ENCODE peak calls at places on chromosomes 1 and 21, in eight cellular contexts. One of them, this sample, is unnamed.

GRCh38 chr21:20260124-20260523 is 738.1 kb upstream of the NCAM2 start:
- DNase-seq in Calu3: no peak
- DNase-seq in uterus: no peak
- DNase-seq in progenitor cell of endocrine pancreas: no peak
- DNase-seq in AG04449: no peak
- DNase-seq in omental fat pad: no peak
- DNase-seq in psoas muscle: no peak
- DNase-seq in astrocyte of the spinal cord: no peak
- DNase-seq in this sample: no peak

GRCh38 chr1:20265243-20265642 is 25.4 kb upstream of the VWA5B1 start:
- DNase-seq in omental fat pad: no peak
- DNase-seq in uterus: no peak
- DNase-seq in Calu3: no peak
- DNase-seq in psoas muscle: no peak
- DNase-seq in astrocyte of the spinal cord: peak
- DNase-seq in AG04449: no peak
- DNase-seq in progenitor cell of endocrine pancreas: no peak
- DNase-seq in this sample: no peak

GRCh38 chr1:207004931-207005830 is 27.4 kb downstream of the C1orf116 start:
- DNase-seq in astrocyte of the spinal cord: peak
- DNase-seq in AG04449: no peak
- DNase-seq in progenitor cell of endocrine pancreas: no peak
- DNase-seq in Calu3: peak
- DNase-seq in omental fat pad: no peak
- DNase-seq in psoas muscle: no peak
- DNase-seq in uterus: no peak
- DNase-seq in this sample: no peak

GRCh38 chr1:41728403-41729202 is 190.1 kb downstream of the HIVEP3 start:
- DNase-seq in uterus: no peak
- DNase-seq in progenitor cell of endocrine pancreas: no peak
- DNase-seq in psoas muscle: no peak
- DNase-seq in AG04449: no peak
- DNase-seq in Calu3: no peak
- DNase-seq in astrocyte of the spinal cord: no peak
- DNase-seq in omental fat pad: no peak
- DNase-seq in this sample: no peak

GRCh38 chr1:91846007-91846620 is 39.8 kb downstream of the TGFBR3 start:
- DNase-seq in AG04449: no peak
- DNase-seq in omental fat pad: no peak
- DNase-seq in astrocyte of the spinal cord: peak
- DNase-seq in Calu3: peak
- DNase-seq in progenitor cell of endocrine pancreas: no peak
- DNase-seq in psoas muscle: no peak
- DNase-seq in uterus: peak
- DNase-seq in this sample: no peak

GRCh38 chr1:109131059-109131458 is 17.1 kb downstream of the ELAPOR1 start:
- DNase-seq in Calu3: no peak
- DNase-seq in psoas muscle: no peak
- DNase-seq in uterus: no peak
- DNase-seq in progenitor cell of endocrine pancreas: no peak
- DNase-seq in AG04449: no peak
- DNase-seq in astrocyte of the spinal cord: no peak
- DNase-seq in omental fat pad: no peak
- DNase-seq in this sample: no peak

GRCh38 chr1:193083365-193084088 is 21.7 kb downstream of the GLRX2 start:
- DNase-seq in uterus: no peak
- DNase-seq in omental fat pad: no peak
- DNase-seq in psoas muscle: no peak
- DNase-seq in progenitor cell of endocrine pancreas: no peak
- DNase-seq in Calu3: no peak
- DNase-seq in AG04449: no peak
- DNase-seq in astrocyte of the spinal cord: no peak
- DNase-seq in this sample: no peak

GRCh38 chr1:150280138-150280707 is 2.1 kb upstream of the CIART start:
- DNase-seq in progenitor cell of endocrine pancreas: no peak
- DNase-seq in uterus: no peak
- DNase-seq in Calu3: no peak
- DNase-seq in omental fat pad: no peak
- DNase-seq in astrocyte of the spinal cord: no peak
- DNase-seq in psoas muscle: no peak
- DNase-seq in AG04449: no peak
- DNase-seq in this sample: no peak

GRCh38 chr1:169692766-169693460 is 18.5 kb downstream of the SELL start:
- DNase-seq in Calu3: no peak
- DNase-seq in omental fat pad: no peak
- DNase-seq in progenitor cell of endocrine pancreas: no peak
- DNase-seq in uterus: no peak
- DNase-seq in AG04449: no peak
- DNase-seq in astrocyte of the spinal cord: no peak
- DNase-seq in psoas muscle: no peak
- DNase-seq in this sample: no peak

GRCh38 chr21:30831194-30831765 is 1.7 kb upstream of the KRTAP7-1 start:
- DNase-seq in AG04449: no peak
- DNase-seq in progenitor cell of endocrine pancreas: no peak
- DNase-seq in Calu3: no peak
- DNase-seq in omental fat pad: no peak
- DNase-seq in psoas muscle: no peak
- DNase-seq in astrocyte of the spinal cord: no peak
- DNase-seq in uterus: no peak
- DNase-seq in this sample: no peak

DNA sequence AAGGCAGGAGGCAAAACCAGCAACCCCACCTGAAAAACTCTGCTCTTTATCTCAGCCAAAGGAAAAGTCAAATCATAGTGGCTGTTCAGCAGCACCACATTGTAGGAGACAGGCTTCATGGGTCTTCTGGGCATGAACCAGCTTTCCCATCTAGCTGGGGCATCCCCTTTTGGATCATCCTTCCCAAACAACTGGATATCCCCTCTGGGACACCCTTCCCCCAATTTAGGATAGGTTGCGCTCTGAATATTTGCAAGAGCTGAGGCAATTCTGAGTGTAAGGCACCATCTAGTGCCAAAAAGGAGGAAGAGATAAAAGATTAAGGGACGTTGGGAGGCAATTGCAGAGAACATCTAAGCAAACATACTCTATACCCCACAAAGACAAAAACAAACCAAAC is 295.8 kb downstream of the MATN1 start:
- DNase-seq in omental fat pad: no peak
- DNase-seq in astrocyte of the spinal cord: no peak
- DNase-seq in progenitor cell of endocrine pancreas: no peak
- DNase-seq in AG04449: no peak
- DNase-seq in Calu3: no peak
- DNase-seq in uterus: no peak
- DNase-seq in psoas muscle: no peak
- DNase-seq in this sample: no peak
- TF ChIP-seq CTCF in omental fat pad: no peak
- TF ChIP-seq CTCF in astrocyte of the spinal cord: no peak
- TF ChIP-seq CTCF in progenitor cell of endocrine pancreas: no peak
- TF ChIP-seq CTCF in AG04449: no peak
- TF ChIP-seq CTCF in Calu3: no peak
- TF ChIP-seq CTCF in uterus: no peak
- TF ChIP-seq CTCF in psoas muscle: no peak
- TF ChIP-seq CTCF in this sample: no peak

GRCh38 chr1:155300553-155301329 is 497 bp downstream of the PKLR start:
- DNase-seq in progenitor cell of endocrine pancreas: no peak
- DNase-seq in astrocyte of the spinal cord: no peak
- DNase-seq in uterus: no peak
- DNase-seq in AG04449: no peak
- DNase-seq in omental fat pad: no peak
- DNase-seq in Calu3: no peak
- DNase-seq in psoas muscle: no peak
- DNase-seq in this sample: no peak
- TF ChIP-seq CTCF in progenitor cell of endocrine pancreas: no peak
- TF ChIP-seq CTCF in astrocyte of the spinal cord: no peak
- TF ChIP-seq CTCF in uterus: no peak
- TF ChIP-seq CTCF in AG04449: no peak
- TF ChIP-seq CTCF in omental fat pad: no peak
- TF ChIP-seq CTCF in Calu3: no peak
- TF ChIP-seq CTCF in psoas muscle: no peak
- TF ChIP-seq CTCF in this sample: no peak

GRCh38 chr1:15583016-15583706 is 1.7 kb downstream of the AGMAT start:
- DNase-seq in psoas muscle: no peak
- DNase-seq in progenitor cell of endocrine pancreas: no peak
- DNase-seq in astrocyte of the spinal cord: no peak
- DNase-seq in omental fat pad: no peak
- DNase-seq in AG04449: no peak
- DNase-seq in Calu3: no peak
- DNase-seq in uterus: no peak
- DNase-seq in this sample: no peak

GRCh38 chr1:15578921-15579682 is 5.7 kb downstream of the AGMAT start:
- DNase-seq in progenitor cell of endocrine pancreas: no peak
- DNase-seq in psoas muscle: no peak
- DNase-seq in Calu3: no peak
- DNase-seq in astrocyte of the spinal cord: no peak
- DNase-seq in uterus: no peak
- DNase-seq in AG04449: no peak
- DNase-seq in omental fat pad: no peak
- DNase-seq in this sample: no peak

GRCh38 chr1:15579683-15580047 is 5.2 kb downstream of the AGMAT start:
- DNase-seq in Calu3: no peak
- DNase-seq in progenitor cell of endocrine pancreas: no peak
- DNase-seq in psoas muscle: no peak
- DNase-seq in uterus: no peak
- DNase-seq in astrocyte of the spinal cord: no peak
- DNase-seq in omental fat pad: no peak
- DNase-seq in AG04449: no peak
- DNase-seq in this sample: no peak

DNA sequence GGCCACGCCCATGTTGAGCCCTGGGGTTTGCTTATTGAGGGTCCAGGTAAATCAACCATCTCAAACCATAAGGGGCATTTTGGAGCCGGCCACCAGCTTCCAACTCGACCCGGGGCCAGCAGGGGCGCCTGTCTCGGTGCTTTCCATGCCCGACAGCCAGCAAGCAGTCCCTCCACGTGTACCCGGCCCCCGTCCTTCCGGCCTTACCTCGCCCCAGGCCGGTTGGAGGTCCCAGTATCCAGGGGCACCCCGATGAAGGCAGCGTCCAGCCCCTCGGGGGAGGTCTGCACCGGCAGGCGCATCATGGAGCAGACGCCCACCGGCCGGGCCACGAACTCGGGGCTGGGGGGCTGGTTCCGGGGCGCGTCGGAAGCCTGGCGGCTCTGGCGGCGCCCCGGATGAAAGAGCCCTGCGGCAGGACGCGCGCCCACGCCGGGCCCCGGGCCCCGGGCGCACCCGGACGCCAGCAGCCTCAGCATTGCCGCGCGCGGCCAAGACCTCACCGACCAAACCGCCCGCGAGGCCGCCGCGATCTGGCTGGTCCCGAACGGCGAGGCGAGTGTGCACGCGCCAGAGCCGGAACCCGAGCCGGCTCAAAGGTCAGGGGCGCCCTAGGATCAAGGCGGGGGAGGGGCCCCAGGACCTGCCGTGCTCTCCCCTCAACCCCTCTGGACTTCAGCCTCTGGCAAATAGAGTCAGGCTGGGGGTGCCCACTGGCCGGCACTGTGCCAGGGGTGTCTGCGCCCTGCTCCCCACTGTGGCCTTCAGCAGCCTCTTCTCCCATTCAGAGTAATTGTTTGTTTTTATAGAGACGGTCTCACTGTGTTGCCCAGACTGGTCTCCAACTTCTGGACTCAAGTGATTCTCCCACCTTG is at the start of gene AGMAT:
- DNase-seq in psoas muscle: peak
- DNase-seq in progenitor cell of endocrine pancreas: peak
- DNase-seq in astrocyte of the spinal cord: no peak
- DNase-seq in Calu3: peak
- DNase-seq in AG04449: no peak
- DNase-seq in omental fat pad: no peak
- DNase-seq in uterus: no peak
- DNase-seq in this sample: peak
- TF ChIP-seq CTCF in psoas muscle: peak
- TF ChIP-seq CTCF in progenitor cell of endocrine pancreas: peak
- TF ChIP-seq CTCF in astrocyte of the spinal cord: peak
- TF ChIP-seq CTCF in Calu3: peak
- TF ChIP-seq CTCF in AG04449: peak
- TF ChIP-seq CTCF in omental fat pad: no peak
- TF ChIP-seq CTCF in uterus: no peak
- TF ChIP-seq CTCF in this sample: no peak

GRCh38 chr1:87333692-87334347 is 5.1 kb downstream of the LMO4 start:
- DNase-seq in psoas muscle: no peak
- DNase-seq in Calu3: no peak
- DNase-seq in progenitor cell of endocrine pancreas: no peak
- DNase-seq in AG04449: no peak
- DNase-seq in uterus: no peak
- DNase-seq in astrocyte of the spinal cord: no peak
- DNase-seq in omental fat pad: no peak
- DNase-seq in this sample: no peak

GRCh38 chr1:87336623-87337067 is 8.0 kb downstream of the LMO4 start:
- DNase-seq in progenitor cell of endocrine pancreas: no peak
- DNase-seq in omental fat pad: no peak
- DNase-seq in psoas muscle: no peak
- DNase-seq in uterus: no peak
- DNase-seq in Calu3: no peak
- DNase-seq in AG04449: no peak
- DNase-seq in astrocyte of the spinal cord: no peak
- DNase-seq in this sample: no peak

GRCh38 chr1:87337606-87338005 is 8.9 kb downstream of the LMO4 start:
- DNase-seq in psoas muscle: no peak
- DNase-seq in AG04449: no peak
- DNase-seq in uterus: no peak
- DNase-seq in progenitor cell of endocrine pancreas: no peak
- DNase-seq in astrocyte of the spinal cord: no peak
- DNase-seq in omental fat pad: no peak
- DNase-seq in Calu3: no peak
- DNase-seq in this sample: no peak

GRCh38 chr1:87334351-87335174 is 5.9 kb downstream of the LMO4 start:
- DNase-seq in psoas muscle: no peak
- DNase-seq in omental fat pad: no peak
- DNase-seq in progenitor cell of endocrine pancreas: peak
- DNase-seq in astrocyte of the spinal cord: peak
- DNase-seq in Calu3: peak
- DNase-seq in uterus: no peak
- DNase-seq in AG04449: no peak
- DNase-seq in this sample: no peak

DNA sequence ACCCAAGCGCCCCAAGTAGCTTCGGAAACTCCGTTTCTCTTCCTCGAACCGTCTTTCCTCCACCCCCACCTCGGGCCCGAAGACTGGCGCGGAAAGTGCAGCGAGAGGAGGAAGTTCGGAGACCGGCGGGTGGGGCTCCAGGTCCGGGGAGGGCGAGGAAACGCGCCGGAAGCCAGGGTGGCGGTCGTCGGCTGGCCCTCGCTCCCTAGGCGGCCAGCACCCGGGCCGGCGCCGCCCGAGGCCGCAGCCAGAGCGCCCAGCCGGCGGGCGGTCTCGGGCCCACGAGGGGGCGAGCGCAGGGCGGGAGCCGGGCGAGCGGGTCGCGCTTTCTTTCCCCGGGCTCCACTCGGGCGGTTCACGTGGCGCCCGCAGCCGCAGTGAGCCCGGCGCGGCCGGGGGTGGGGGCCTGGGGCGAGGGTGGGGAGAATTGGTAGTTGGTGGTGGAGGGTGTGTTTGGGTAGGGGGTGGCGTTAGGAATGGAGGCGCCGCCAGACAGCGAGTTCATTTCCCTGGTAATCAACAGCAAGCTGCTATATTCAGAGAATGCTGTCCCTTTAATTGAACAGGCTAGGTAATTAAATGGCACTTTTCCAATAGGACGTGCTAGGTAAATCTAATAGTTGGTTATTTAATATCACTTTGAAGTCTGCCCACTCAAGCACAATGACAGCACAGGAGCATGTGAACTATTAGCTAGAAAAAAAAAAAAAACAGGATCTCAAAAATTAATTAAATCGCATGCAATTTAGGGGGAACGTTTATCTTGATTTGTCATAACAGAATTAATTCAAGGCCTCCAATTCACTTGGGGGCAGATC is 6.7 kb downstream of the LMO4 start:
- DNase-seq in uterus: peak
- DNase-seq in astrocyte of the spinal cord: peak
- DNase-seq in Calu3: peak
- DNase-seq in psoas muscle: peak
- DNase-seq in progenitor cell of endocrine pancreas: peak
- DNase-seq in omental fat pad: no peak
- DNase-seq in AG04449: no peak
- DNase-seq in this sample: peak
- TF ChIP-seq CTCF in uterus: peak
- TF ChIP-seq CTCF in astrocyte of the spinal cord: no peak
- TF ChIP-seq CTCF in Calu3: no peak
- TF ChIP-seq CTCF in psoas muscle: peak
- TF ChIP-seq CTCF in progenitor cell of endocrine pancreas: peak
- TF ChIP-seq CTCF in omental fat pad: no peak
- TF ChIP-seq CTCF in AG04449: no peak
- TF ChIP-seq CTCF in this sample: peak